ENCODE peak calls at places on chromosomes 12 and 14, in ten cellular contexts. D is pons; H is germinal center; T is HTR-8/SVneo; R is CD4-positive, CD25-positive, alpha-beta regulatory T cell; G is COR-L47; X is GM06990; A is dorsolateral prefrontal cortex; O is left cardiac atrium; M is CD8-positive, alpha-beta memory T cell. K is an unnamed sample.

GRCh38 chr12:116172224-116172849 is 105.2 kb downstream of the MED13L start:
- DNase-seq in D (no peak), H (peak), T (no peak), R (peak), G (no peak), X (no peak), A (no peak), O (no peak), M (no peak), K (no peak)

GRCh38 chr14:77003960-77004710 is 24.4 kb downstream of the IRF2BPL start:
- DNase-seq in D (no peak), H (no peak), T (no peak), R (no peak), G (no peak), X (no peak), A (no peak), O (no peak), M (no peak), K (no peak)

GRCh38 chr14:93343266-93343665 is 3.7 kb upstream of the COX8C start:
- DNase-seq in D (peak), H (no peak), T (no peak), R (no peak), G (no peak), X (no peak), A (no peak), O (no peak), M (no peak), K (no peak)

GRCh38 chr14:94571950-94572349 is 9.3 kb upstream of the SERPINA5 start:
- DNase-seq in D (peak), H (no peak), T (no peak), R (no peak), G (no peak), X (no peak), A (no peak), O (no peak), M (no peak), K (no peak)

GRCh38 chr14:70793637-70794036 is 15.7 kb downstream of the MAP3K9 start:
- DNase-seq in D (no peak), H (no peak), T (no peak), R (no peak), G (no peak), X (no peak), A (no peak), O (no peak), M (no peak), K (no peak)

GRCh38 chr14:36580856-36581831 is 1.3 kb downstream of the NKX2-8 start:
- DNase-seq in D (no peak), H (peak), T (peak), R (peak), G (peak), X (no peak), A (no peak), O (peak), M (no peak), K (peak)

GRCh38 chr14:26870096-26870495 is 272.3 kb upstream of the NOVA1 start:
- DNase-seq in D (no peak), H (no peak), T (no peak), R (no peak), G (no peak), X (no peak), A (no peak), O (no peak), M (no peak), K (no peak)

GRCh38 chr12:16594796-16595195 is 11.2 kb downstream of the LMO3 start:
- DNase-seq in D (no peak), H (no peak), T (no peak), R (no peak), G (no peak), X (no peak), A (no peak), O (no peak), M (no peak), K (no peak)

GRCh38 chr12:65511134-65511912 is 232.8 kb downstream of the MSRB3 start:
- DNase-seq in D (peak), H (no peak), T (no peak), R (no peak), G (no peak), X (no peak), A (peak), O (peak), M (no peak), K (no peak)

GRCh38 chr14:94679941-94680340 is 67.8 kb downstream of the SERPINA3 start:
- DNase-seq in D (no peak), H (no peak), T (no peak), R (no peak), G (no peak), X (no peak), A (no peak), O (no peak), M (no peak), K (no peak)

GRCh38 chr12:68451261-68452091 is 119.3 kb upstream of the MDM1 start:
- DNase-seq in D (peak), H (peak), T (no peak), R (peak), G (peak), X (peak), A (peak), O (peak), M (peak), K (no peak)

GRCh38 chr14:82224610-82225009 is 691.0 kb upstream of the SEL1L start:
- DNase-seq in D (no peak), H (no peak), T (no peak), R (no peak), G (no peak), X (no peak), A (no peak), O (no peak), M (no peak), K (no peak)

GRCh38 chr12:74242088-74242487 is 295.5 kb upstream of the ATXN7L3B start:
- DNase-seq in D (no peak), H (no peak), T (no peak), R (no peak), G (no peak), X (no peak), A (no peak), O (no peak), M (no peak), K (no peak)

GRCh38 chr12:66919466-66919865 is 240.6 kb upstream of the GRIP1 start:
- DNase-seq in D (no peak), H (no peak), T (no peak), R (no peak), G (no peak), X (no peak), A (no peak), O (no peak), M (no peak), K (no peak)

GRCh38 chr14:24392327-24393098 is 6.3 kb upstream of the NYNRIN start:
- DNase-seq in D (no peak), H (no peak), T (peak), R (no peak), G (no peak), X (no peak), A (no peak), O (no peak), M (no peak), K (peak)